ENCODE peak calls at places on chromosomes 7 and 10, in six cellular contexts. One of them, this sample, is unnamed.

GRCh38 chr7:36032362-36032818 is 120.7 kb upstream of the EEPD1 start:
- DNase-seq in GM23338: no peak
- DNase-seq in SK-N-SH: no peak
- DNase-seq in spleen: no peak
- DNase-seq in HepG2: no peak
- DNase-seq in HL-60: no peak
- DNase-seq in this sample: no peak

GRCh38 chr10:119942973-119943372 is 50.4 kb downstream of the SEC23IP start:
- DNase-seq in GM23338: no peak
- DNase-seq in SK-N-SH: no peak
- DNase-seq in spleen: no peak
- DNase-seq in HL-60: no peak
- DNase-seq in HepG2: no peak
- DNase-seq in this sample: no peak

GRCh38 chr7:27101906-27102577 is 441 bp downstream of the HOXA2 start:
- DNase-seq in HL-60: no peak
- DNase-seq in GM23338: peak; percentile 35
- DNase-seq in SK-N-SH: no peak
- DNase-seq in spleen: no peak
- DNase-seq in HepG2: no peak
- DNase-seq in this sample: peak; percentile 74

GRCh38 chr7:12633589-12633988 is 53.8 kb upstream of the ARL4A start:
- DNase-seq in HL-60: no peak
- DNase-seq in SK-N-SH: no peak
- DNase-seq in HepG2: no peak
- DNase-seq in spleen: no peak
- DNase-seq in GM23338: no peak
- DNase-seq in this sample: no peak

GRCh38 chr7:49855281-49855980 is 82.0 kb downstream of the VWC2 start:
- DNase-seq in spleen: no peak
- DNase-seq in SK-N-SH: no peak
- DNase-seq in HL-60: no peak
- DNase-seq in GM23338: peak; percentile 17
- DNase-seq in HepG2: no peak
- DNase-seq in this sample: no peak

GRCh38 chr10:66538908-66539307 is 386.9 kb upstream of the LRRTM3 start:
- DNase-seq in GM23338: no peak
- DNase-seq in HepG2: no peak
- DNase-seq in spleen: no peak
- DNase-seq in HL-60: no peak
- DNase-seq in SK-N-SH: no peak
- DNase-seq in this sample: no peak

GRCh38 chr7:134907639-134908038 is 78.7 kb upstream of the AGBL3 start:
- DNase-seq in SK-N-SH: no peak
- DNase-seq in HL-60: no peak
- DNase-seq in GM23338: no peak
- DNase-seq in spleen: no peak
- DNase-seq in HepG2: no peak
- DNase-seq in this sample: no peak

GRCh38 chr7:148473694-148474222 is 116.8 kb upstream of the C7orf33 start:
- DNase-seq in spleen: no peak
- DNase-seq in SK-N-SH: no peak
- DNase-seq in HL-60: no peak
- DNase-seq in GM23338: no peak
- DNase-seq in HepG2: no peak
- DNase-seq in this sample: no peak

GRCh38 chr7:44097064-44097932 is 6.8 kb upstream of the AEBP1 start:
- DNase-seq in HL-60: peak; percentile 92
- DNase-seq in HepG2: no peak
- DNase-seq in SK-N-SH: no peak
- DNase-seq in spleen: peak; percentile 82
- DNase-seq in GM23338: no peak
- DNase-seq in this sample: no peak

GRCh38 chr7:121624922-121625321 is 228.8 kb upstream of the FAM3C start:
- DNase-seq in spleen: no peak
- DNase-seq in HL-60: no peak
- DNase-seq in HepG2: no peak
- DNase-seq in GM23338: no peak
- DNase-seq in SK-N-SH: no peak
- DNase-seq in this sample: peak; percentile 64

GRCh38 chr7:68776326-68776725 is 821.9 kb upstream of the AUTS2 start:
- DNase-seq in SK-N-SH: no peak
- DNase-seq in GM23338: no peak
- DNase-seq in HL-60: no peak
- DNase-seq in spleen: no peak
- DNase-seq in HepG2: no peak
- DNase-seq in this sample: no peak

GRCh38 chr7:159097661-159098423 is 46.8 kb downstream of the VIPR2 start:
- DNase-seq in GM23338: no peak
- DNase-seq in spleen: peak; percentile 55
- DNase-seq in HepG2: no peak
- DNase-seq in SK-N-SH: no peak
- DNase-seq in HL-60: no peak
- DNase-seq in this sample: peak; percentile 60

GRCh38 chr7:36128448-36129047 is 24.5 kb upstream of the EEPD1 start:
- DNase-seq in SK-N-SH: peak; percentile 37
- DNase-seq in GM23338: peak; percentile 59
- DNase-seq in HL-60: no peak
- DNase-seq in HepG2: peak; percentile 76
- DNase-seq in spleen: no peak
- DNase-seq in this sample: peak; percentile 95

GRCh38 chr10:114584419-114584818 is 73.7 kb downstream of the ABLIM1 start:
- DNase-seq in HepG2: no peak
- DNase-seq in GM23338: no peak
- DNase-seq in HL-60: no peak
- DNase-seq in SK-N-SH: no peak
- DNase-seq in spleen: no peak
- DNase-seq in this sample: no peak

GRCh38 chr7:102044984-102045673 is 227.7 kb downstream of the CUX1 start:
- DNase-seq in HL-60: peak; percentile 69
- DNase-seq in HepG2: no peak
- DNase-seq in SK-N-SH: peak; percentile 93
- DNase-seq in spleen: no peak
- DNase-seq in GM23338: no peak
- DNase-seq in this sample: peak; percentile 79

GRCh38 chr7:84837405-84837804 is 349.5 kb downstream of the SEMA3D start:
- DNase-seq in HepG2: no peak
- DNase-seq in spleen: no peak
- DNase-seq in SK-N-SH: no peak
- DNase-seq in GM23338: no peak
- DNase-seq in HL-60: no peak
- DNase-seq in this sample: no peak

GRCh38 chr10:124239134-124239533 is 145.7 kb upstream of the CHST15 start:
- DNase-seq in SK-N-SH: no peak
- DNase-seq in GM23338: no peak
- DNase-seq in HepG2: no peak
- DNase-seq in HL-60: no peak
- DNase-seq in spleen: no peak
- DNase-seq in this sample: peak; percentile 60

GRCh38 chr7:123823898-123824753 is 20.8 kb upstream of the HYAL4 start:
- DNase-seq in HL-60: no peak
- DNase-seq in HepG2: no peak
- DNase-seq in spleen: no peak
- DNase-seq in GM23338: no peak
- DNase-seq in SK-N-SH: no peak
- DNase-seq in this sample: no peak

GRCh38 chr10:112539340-112539739 is 92.3 kb downstream of the VTI1A start:
- DNase-seq in SK-N-SH: no peak
- DNase-seq in HepG2: no peak
- DNase-seq in HL-60: no peak
- DNase-seq in GM23338: no peak
- DNase-seq in spleen: no peak
- DNase-seq in this sample: no peak

GRCh38 chr10:112532053-112532658 is 85.1 kb downstream of the VTI1A start:
- DNase-seq in HepG2: no peak
- DNase-seq in SK-N-SH: no peak
- DNase-seq in spleen: no peak
- DNase-seq in GM23338: no peak
- DNase-seq in HL-60: no peak
- DNase-seq in this sample: no peak

GRCh38 chr10:112535432-112536038 is 88.5 kb downstream of the VTI1A start:
- DNase-seq in HepG2: peak; percentile 26
- DNase-seq in HL-60: no peak
- DNase-seq in GM23338: no peak
- DNase-seq in spleen: no peak
- DNase-seq in SK-N-SH: no peak
- DNase-seq in this sample: no peak

GRCh38 chr10:112536663-112537062 is 89.6 kb downstream of the VTI1A start:
- DNase-seq in HL-60: no peak
- DNase-seq in GM23338: no peak
- DNase-seq in SK-N-SH: no peak
- DNase-seq in spleen: no peak
- DNase-seq in HepG2: no peak
- DNase-seq in this sample: no peak
- H3K27ac ChIP-seq in HL-60: no peak overlapping the region
- H3K27ac ChIP-seq in GM23338: no peak overlapping the region
- H3K27ac ChIP-seq in SK-N-SH: no peak overlapping the region
- H3K27ac ChIP-seq in spleen: no peak overlapping the region
- H3K27ac ChIP-seq in HepG2: no peak overlapping the region
- H3K27ac ChIP-seq in this sample: no peak overlapping the region

GRCh38 chr10:45001382-45002148 is 842 bp downstream of the ZNF22 start:
- DNase-seq in GM23338: peak; percentile 48
- DNase-seq in spleen: peak; percentile 89
- DNase-seq in HL-60: peak; percentile 47
- DNase-seq in HepG2: no peak
- DNase-seq in SK-N-SH: peak; percentile 79
- DNase-seq in this sample: peak; percentile 83

GRCh38 chr10:45000764-45001381 is at the start of gene ZNF22:
- DNase-seq in SK-N-SH: peak; percentile 91
- DNase-seq in GM23338: peak; percentile 77
- DNase-seq in spleen: peak; percentile 94
- DNase-seq in HL-60: peak; percentile 45
- DNase-seq in HepG2: no peak
- DNase-seq in this sample: peak; percentile 82

GRCh38 chr10:44998146-44998631 is 2.5 kb upstream of the ZNF22 start:
- DNase-seq in GM23338: no peak
- DNase-seq in HL-60: no peak
- DNase-seq in spleen: no peak
- DNase-seq in SK-N-SH: no peak
- DNase-seq in HepG2: no peak
- DNase-seq in this sample: peak; percentile 75

GRCh38 chr10:44997105-44997748 is 3.5 kb upstream of the ZNF22 start:
- DNase-seq in GM23338: no peak
- DNase-seq in HL-60: no peak
- DNase-seq in SK-N-SH: no peak
- DNase-seq in spleen: no peak
- DNase-seq in HepG2: no peak
- DNase-seq in this sample: no peak

DNA sequence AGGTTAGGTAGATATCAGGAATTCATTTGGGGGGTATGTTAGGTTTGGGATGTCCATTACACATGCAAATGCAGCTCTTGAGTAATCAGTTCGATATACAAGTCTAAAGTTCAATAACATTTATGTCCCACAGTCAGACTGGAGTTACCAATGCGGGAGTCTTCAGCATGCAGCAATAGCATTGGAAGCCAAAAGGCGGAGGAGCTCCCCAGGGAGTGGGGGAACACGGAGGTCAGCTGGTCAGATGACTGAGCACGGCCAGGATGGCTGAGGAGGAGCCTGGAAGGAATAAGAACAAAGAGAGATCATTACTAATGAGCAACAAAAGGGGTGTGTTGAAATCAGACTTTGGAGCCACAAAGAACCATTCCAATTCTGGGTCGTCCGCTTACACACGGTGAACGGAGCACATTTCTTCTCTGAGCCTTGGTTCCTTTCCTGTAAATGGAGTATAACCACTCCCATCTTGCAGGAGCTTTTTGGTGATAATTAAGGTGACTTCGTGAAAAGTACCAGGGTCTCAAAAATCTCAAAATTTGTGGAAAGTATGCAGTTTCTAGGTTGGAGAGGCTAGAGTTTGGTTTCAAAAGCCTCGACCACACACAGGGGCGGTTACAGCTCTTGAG is 472 bp upstream of the ZNF22 start:
- DNase-seq in spleen: no peak
- DNase-seq in HL-60: no peak
- DNase-seq in GM23338: peak; percentile 21
- DNase-seq in SK-N-SH: no peak
- DNase-seq in HepG2: no peak
- DNase-seq in this sample: peak; percentile 95
- TF ChIP-seq POLR2AphosphoS5 in spleen: no peak
- TF ChIP-seq POLR2AphosphoS5 in HL-60: no peak
- TF ChIP-seq POLR2AphosphoS5 in GM23338: no peak
- TF ChIP-seq POLR2AphosphoS5 in SK-N-SH: no peak
- TF ChIP-seq POLR2AphosphoS5 in HepG2: no peak
- TF ChIP-seq POLR2AphosphoS5 in this sample: peak; percentile 31

GRCh38 chr10:73552819-73553218 is 38.3 kb downstream of the USP54 start:
- DNase-seq in HL-60: peak; percentile 7
- DNase-seq in SK-N-SH: no peak
- DNase-seq in GM23338: no peak
- DNase-seq in HepG2: no peak
- DNase-seq in spleen: no peak
- DNase-seq in this sample: no peak
- H3K27ac ChIP-seq in HL-60: no peak overlapping the region
- H3K27ac ChIP-seq in SK-N-SH: no peak overlapping the region
- H3K27ac ChIP-seq in GM23338: no peak overlapping the region
- H3K27ac ChIP-seq in HepG2: no peak overlapping the region
- H3K27ac ChIP-seq in spleen: no peak overlapping the region
- H3K27ac ChIP-seq in this sample: peak overlapping the region; percentile 59

DNA sequence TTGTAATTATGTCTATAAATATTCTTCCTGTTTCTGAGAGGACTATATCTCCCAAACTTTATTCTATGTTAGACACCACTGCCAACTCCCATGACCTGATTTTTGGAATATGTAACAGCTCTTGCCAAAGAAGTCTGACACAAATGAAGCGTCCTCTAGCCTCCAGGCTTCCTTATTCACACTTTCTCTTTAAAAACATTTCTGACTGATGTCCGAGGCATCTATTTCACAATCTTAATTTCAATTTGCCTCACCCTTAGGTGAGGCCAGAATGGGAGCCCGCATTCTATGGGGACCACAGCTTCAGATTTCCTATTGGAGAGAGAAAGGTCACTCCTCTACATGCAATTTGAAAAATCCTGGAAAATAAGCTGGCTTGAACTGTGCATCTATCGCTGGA is 873.2 kb downstream of the GATA3 start:
- DNase-seq in HepG2: no peak
- DNase-seq in spleen: no peak
- DNase-seq in HL-60: no peak
- DNase-seq in SK-N-SH: no peak
- DNase-seq in GM23338: no peak
- DNase-seq in this sample: no peak
- TF ChIP-seq POLR2AphosphoS5 in HepG2: no peak
- TF ChIP-seq POLR2AphosphoS5 in spleen: no peak
- TF ChIP-seq POLR2AphosphoS5 in HL-60: no peak
- TF ChIP-seq POLR2AphosphoS5 in SK-N-SH: no peak
- TF ChIP-seq POLR2AphosphoS5 in GM23338: no peak
- TF ChIP-seq POLR2AphosphoS5 in this sample: no peak